ENCODE peak calls at places on chromosomes 4 and X, in six cellular contexts. E is OCI-LY7, D is lower lobe of right lung, H is fibroblast of the aortic adventitia, K is progenitor cell of endocrine pancreas, G is H1. I is an unnamed sample.

GRCh38 chr4:57437649-57438048 is 327.5 kb upstream of the IGFBP7 start:
- DNase-seq in E (no peak), D (no peak), H (no peak), K (no peak), G (no peak), I (no peak)

GRCh38 chr4:52051615-52052474 is 741 bp downstream of the SPATA18 start:
- DNase-seq in E (no peak), D (peak), H (peak), K (peak), G (peak), I (peak)

GRCh38 chr4:128387600-128388351 is 100.2 kb upstream of the PGRMC2 start:
- DNase-seq in E (no peak), D (no peak), H (no peak), K (no peak), G (no peak), I (peak)

GRCh38 chr4:21893136-21893535 is 55.4 kb downstream of the KCNIP4 start:
- DNase-seq in E (no peak), D (no peak), H (peak), K (no peak), G (no peak), I (peak)

GRCh38 chr4:74437866-74438265 is 7.1 kb upstream of the AREG start:
- DNase-seq in E (no peak), D (no peak), H (no peak), K (no peak), G (no peak), I (no peak)

GRCh38 chrX:10979956-10980355 is 131.2 kb upstream of the HCCS start:
- DNase-seq in E (no peak), D (no peak), H (no peak), K (no peak), G (no peak), I (no peak)

GRCh38 chr4:184755278-184755677 is 21.4 kb upstream of the CENPU start:
- DNase-seq in E (no peak), D (no peak), H (peak), K (no peak), G (no peak), I (peak)

GRCh38 chrX:10755477-10756334 is 135.3 kb upstream of the MID1 start:
- DNase-seq in E (no peak), D (no peak), H (peak), K (no peak), G (peak), I (peak)

GRCh38 chr4:173930329-173930967 is 353.0 kb downstream of the FBXO8 start:
- DNase-seq in E (no peak), D (no peak), H (no peak), K (no peak), G (no peak), I (no peak)

GRCh38 chrX:97267376-97267775 is 383.7 kb downstream of the RPA4 start:
- DNase-seq in E (no peak), D (no peak), H (peak), K (no peak), G (no peak), I (peak)

GRCh38 chr4:45423876-45424275 is 697.5 kb upstream of the GNPDA2 start:
- DNase-seq in E (no peak), D (no peak), H (no peak), K (no peak), G (no peak), I (no peak)

GRCh38 chr4:73862357-73862756 is 6.8 kb upstream of the CXCL1 start:
- DNase-seq in E (no peak), D (no peak), H (peak), K (no peak), G (no peak), I (peak)

GRCh38 chrX:120774611-120775010 is 101.1 kb downstream of the CT47B1 start:
- DNase-seq in E (no peak), D (no peak), H (peak), K (no peak), G (no peak), I (peak)

GRCh38 chrX:120773801-120774200 is 101.9 kb downstream of the CT47B1 start:
- DNase-seq in E (no peak), D (no peak), H (no peak), K (no peak), G (no peak), I (no peak)

GRCh38 chrX:120768254-120768653 is 107.4 kb downstream of the CT47B1 start:
- DNase-seq in E (no peak), D (no peak), H (no peak), K (no peak), G (no peak), I (no peak)

GRCh38 chrX:120768681-120769080 is 107.0 kb downstream of the CT47B1 start:
- DNase-seq in E (no peak), D (no peak), H (peak), K (no peak), G (no peak), I (peak)

DNA sequence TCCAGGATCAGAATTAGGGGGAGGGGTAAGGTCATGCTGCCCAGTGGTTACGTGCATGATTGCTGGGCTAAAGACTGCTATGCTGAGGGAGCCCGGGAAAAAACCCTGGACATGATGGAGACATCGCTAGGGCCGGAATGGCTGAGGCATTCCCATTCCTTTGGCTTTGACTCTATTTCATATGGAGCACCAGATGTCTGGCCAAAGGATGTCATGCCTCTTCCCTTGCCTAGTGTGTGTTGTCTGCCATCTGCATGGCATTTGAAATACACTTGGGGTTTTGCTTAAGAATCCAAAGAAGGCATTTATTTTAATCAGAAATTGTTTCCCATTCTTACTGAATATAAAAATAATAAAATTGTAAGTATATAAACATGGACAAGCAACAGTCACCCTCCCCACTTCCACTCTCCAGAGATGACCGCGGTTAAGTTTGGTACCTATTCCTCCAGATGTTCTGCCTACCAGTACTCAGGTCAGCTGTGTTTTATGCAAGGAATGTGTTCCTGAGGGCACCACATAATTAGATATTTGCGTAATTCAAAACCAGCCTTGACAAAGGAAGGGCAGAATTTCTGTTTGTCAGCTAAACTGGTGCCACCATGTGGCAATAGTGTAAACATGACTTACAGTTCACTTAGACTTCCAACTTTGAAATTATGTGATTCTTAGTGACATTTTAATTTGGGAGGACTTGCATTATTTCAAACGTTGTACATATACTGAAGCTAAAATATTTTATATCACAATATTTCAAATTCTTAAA is 105.9 kb downstream of the CT47B1 start:
- DNase-seq in E (peak), D (no peak), H (peak), K (no peak), G (no peak), I (peak)
- TF ChIP-seq CTCF in E (peak), D (peak), H (peak), K (peak), G (no peak), I (peak)

DNA sequence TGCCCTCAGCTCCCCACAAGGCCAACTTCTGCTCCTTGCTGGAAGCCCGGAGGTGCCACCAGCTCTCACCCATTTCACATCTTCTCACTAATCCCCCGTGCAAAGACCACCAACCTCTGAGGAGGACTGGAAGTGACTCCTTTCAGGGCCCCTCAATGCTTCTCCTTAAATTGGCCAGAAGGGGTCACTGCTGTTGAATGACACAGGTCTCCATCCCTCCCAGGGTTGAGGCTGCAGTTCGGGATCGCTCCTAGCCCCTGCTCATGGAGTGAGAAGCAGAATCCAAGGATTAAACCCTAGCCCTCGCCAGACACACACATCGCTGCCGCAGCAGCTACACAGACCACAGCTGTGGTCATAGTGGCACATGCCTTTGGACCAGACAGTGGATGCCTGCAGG is 279.5 kb upstream of the TAPT1 start:
- DNase-seq in E (no peak), D (no peak), H (peak), K (no peak), G (peak), I (peak)
- TF ChIP-seq CTCF in E (peak), D (no peak), H (peak), K (peak), G (peak), I (peak)

DNA sequence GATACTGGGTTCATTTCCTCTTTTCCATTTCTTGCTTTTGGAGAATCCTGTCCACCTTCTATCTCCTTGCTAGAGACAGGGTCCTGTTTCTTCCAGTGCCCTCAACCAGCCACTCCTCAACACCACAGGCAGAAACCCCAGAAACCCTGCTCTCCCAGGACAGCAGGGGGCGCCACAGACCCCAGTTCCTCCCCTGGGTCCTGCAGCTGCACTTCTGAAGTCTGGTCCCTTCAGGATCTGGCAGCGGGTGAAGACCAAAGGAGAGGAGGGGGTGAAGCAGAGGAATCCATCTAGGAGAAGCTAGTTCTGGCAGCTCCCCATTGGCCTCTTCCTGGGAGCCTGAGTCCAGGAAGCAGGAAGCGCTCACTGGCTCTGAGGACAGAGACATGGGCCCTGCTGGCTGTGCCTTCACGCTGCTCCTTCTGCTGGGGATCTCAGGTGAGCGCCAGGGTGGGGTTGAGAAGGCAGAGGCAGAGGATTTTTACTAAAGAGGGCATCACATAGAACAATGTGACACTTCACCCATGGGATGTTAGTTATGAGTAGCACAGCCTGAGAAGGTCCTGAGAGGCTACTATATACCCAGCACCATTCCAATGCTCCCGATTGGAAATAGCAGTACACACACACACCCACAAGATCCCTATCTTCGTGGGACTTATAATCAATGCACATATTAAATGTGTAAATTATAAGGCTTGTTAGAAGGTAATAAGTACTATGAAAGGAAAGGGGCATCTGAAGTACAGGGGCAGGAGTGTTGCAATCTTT is at the start of gene PRSS48:
- DNase-seq in E (peak), D (peak), H (peak), K (peak), G (peak), I (peak)
- TF ChIP-seq CTCF in E (peak), D (peak), H (peak), K (peak), G (peak), I (peak)

GRCh38 chrX:41863343-41864203 is 59.8 kb downstream of the CASK start:
- DNase-seq in E (peak), D (no peak), H (no peak), K (no peak), G (no peak), I (no peak)
- TF ChIP-seq CTCF in E (peak), D (no peak), H (no peak), K (no peak), G (no peak), I (peak)

GRCh38 chrX:63761639-63762038 is 23.4 kb downstream of the ARHGEF9 start:
- DNase-seq in E (peak), D (no peak), H (no peak), K (no peak), G (no peak), I (no peak)
- TF ChIP-seq CTCF in E (peak), D (peak), H (no peak), K (peak), G (no peak), I (no peak)

I was measured in fibroblast of villous mesenchyme.